ENCODE peak calls at places on chromosomes 16 and 17, in nine cellular contexts. D, E, Y, N, X, F, M, U and K are unnamed samples.

GRCh38 chr17:66985338-66985737 is 20.8 kb downstream of the CACNG4 start:
- DNase-seq in N (no peak), X (no peak), Y (no peak), D (no peak), M (no peak), U (no peak), E (no peak), F (no peak), K (no peak)

GRCh38 chr17:66348605-66349165 is 46.3 kb downstream of the PRKCA start:
- DNase-seq in E (peak), F (peak), U (peak), M (no peak), N (no peak), X (peak), Y (peak), D (no peak), K (peak)

GRCh38 chr17:55430531-55431228 is 9.0 kb upstream of the MMD start:
- DNase-seq in E (no peak), F (no peak), U (no peak), Y (peak), N (no peak), M (no peak), X (no peak), D (no peak), K (no peak)

GRCh38 chr17:17067277-17067676 is 25.0 kb downstream of the MPRIP start:
- DNase-seq in U (no peak), E (peak), D (no peak), Y (no peak), X (no peak), F (no peak), N (no peak), M (no peak), K (no peak)

GRCh38 chr16:72894291-72895151 is 153.4 kb downstream of the ZFHX3 start:
- DNase-seq in N (no peak), X (no peak), M (no peak), D (no peak), E (peak), F (no peak), Y (peak), U (no peak), K (peak)

GRCh38 chr16:24700549-24701392 is 28.7 kb upstream of the TNRC6A start:
- DNase-seq in E (peak), D (peak), Y (peak), U (peak), N (no peak), X (peak), F (peak), M (no peak), K (peak)

GRCh38 chr17:5097101-5097834 is 14.4 kb downstream of the ZNF232 start:
- DNase-seq in N (no peak), E (no peak), U (no peak), M (no peak), X (no peak), Y (no peak), F (peak), D (peak), K (no peak)

GRCh38 chr16:3131755-3132377 is 3.0 kb upstream of the ZNF213 start:
- DNase-seq in D (no peak), E (peak), N (peak), Y (peak), X (no peak), U (no peak), M (no peak), F (no peak), K (no peak)

GRCh38 chr16:87778830-87779579 is 13.2 kb upstream of the KLHDC4 start:
- DNase-seq in F (peak), M (peak), D (peak), E (peak), Y (peak), N (peak), X (peak), U (peak), K (peak)

GRCh38 chr17:79965806-79966205 is 69.9 kb downstream of the TBC1D16 start:
- DNase-seq in X (no peak), F (no peak), E (no peak), Y (no peak), D (peak), N (no peak), U (no peak), M (no peak), K (no peak)

GRCh38 chr17:44607836-44608690 is 48.2 kb upstream of the MEIOC start:
- DNase-seq in E (peak), F (no peak), N (no peak), X (no peak), M (no peak), Y (peak), D (no peak), U (no peak), K (no peak)